ENCODE peak calls at places on chromosome 6, in five cellular contexts. One of them, this sample, is unnamed.

GRCh38 chr6:39416728-39417127 is 94.2 kb upstream of the KCNK16 start:
- DNase-seq in D721Med: no peak
- DNase-seq in astrocyte of the cerebellum: peak; percentile 51
- DNase-seq in HS-27A: no peak
- DNase-seq in heart right ventricle: no peak
- DNase-seq in this sample: no peak

GRCh38 chr6:2449572-2449940 is 204.2 kb upstream of the GMDS start:
- DNase-seq in astrocyte of the cerebellum: no peak
- DNase-seq in D721Med: no peak
- DNase-seq in heart right ventricle: no peak
- DNase-seq in HS-27A: no peak
- DNase-seq in this sample: no peak

GRCh38 chr6:5401845-5402738 is 140.8 kb downstream of the FARS2 start:
- DNase-seq in astrocyte of the cerebellum: no peak
- DNase-seq in heart right ventricle: no peak
- DNase-seq in HS-27A: no peak
- DNase-seq in D721Med: no peak
- DNase-seq in this sample: no peak

GRCh38 chr6:37145443-37145842 is 24.5 kb upstream of the PIM1 start:
- DNase-seq in D721Med: no peak
- DNase-seq in heart right ventricle: no peak
- DNase-seq in HS-27A: no peak
- DNase-seq in astrocyte of the cerebellum: no peak
- DNase-seq in this sample: no peak

GRCh38 chr6:34246563-34247391 is 2.0 kb downstream of the SMIM29 start:
- DNase-seq in HS-27A: no peak
- DNase-seq in astrocyte of the cerebellum: no peak
- DNase-seq in heart right ventricle: peak; percentile 51
- DNase-seq in D721Med: no peak
- DNase-seq in this sample: no peak

GRCh38 chr6:87115402-87116135 is 20.7 kb upstream of the CGA start:
- DNase-seq in heart right ventricle: no peak
- DNase-seq in astrocyte of the cerebellum: no peak
- DNase-seq in HS-27A: no peak
- DNase-seq in D721Med: no peak
- DNase-seq in this sample: no peak

GRCh38 chr6:168198302-168199180 is 119.5 kb upstream of the FRMD1 start:
- DNase-seq in HS-27A: no peak
- DNase-seq in D721Med: no peak
- DNase-seq in heart right ventricle: no peak
- DNase-seq in astrocyte of the cerebellum: no peak
- DNase-seq in this sample: no peak

GRCh38 chr6:44956426-44956825 is 371.7 kb upstream of the RUNX2 start:
- DNase-seq in D721Med: no peak
- DNase-seq in heart right ventricle: no peak
- DNase-seq in astrocyte of the cerebellum: no peak
- DNase-seq in HS-27A: peak; percentile 14
- DNase-seq in this sample: no peak

GRCh38 chr6:148395583-148396101 is 53.0 kb downstream of the SASH1 start:
- DNase-seq in D721Med: no peak
- DNase-seq in astrocyte of the cerebellum: no peak
- DNase-seq in HS-27A: no peak
- DNase-seq in heart right ventricle: no peak
- DNase-seq in this sample: no peak

GRCh38 chr6:108872001-108872974 is 24.1 kb downstream of the ARMC2 start:
- DNase-seq in D721Med: no peak
- DNase-seq in HS-27A: no peak
- DNase-seq in astrocyte of the cerebellum: no peak
- DNase-seq in heart right ventricle: no peak
- DNase-seq in this sample: no peak

GRCh38 chr6:26329763-26330511 is 35.1 kb upstream of the BTN3A2 start:
- DNase-seq in D721Med: no peak
- DNase-seq in astrocyte of the cerebellum: no peak
- DNase-seq in HS-27A: no peak
- DNase-seq in heart right ventricle: no peak
- DNase-seq in this sample: no peak

GRCh38 chr6:150290429-150290828 is 78.4 kb upstream of the IYD start:
- DNase-seq in heart right ventricle: no peak
- DNase-seq in D721Med: no peak
- DNase-seq in HS-27A: no peak
- DNase-seq in astrocyte of the cerebellum: no peak
- DNase-seq in this sample: no peak

GRCh38 chr6:25962368-25963127 is at the start of gene TRIM38:
- DNase-seq in heart right ventricle: no peak
- DNase-seq in astrocyte of the cerebellum: peak; percentile 19
- DNase-seq in D721Med: no peak
- DNase-seq in HS-27A: peak; percentile 75
- DNase-seq in this sample: no peak

GRCh38 chr6:4585682-4586468 is 190.3 kb upstream of the CDYL start:
- DNase-seq in astrocyte of the cerebellum: no peak
- DNase-seq in HS-27A: no peak
- DNase-seq in heart right ventricle: no peak
- DNase-seq in D721Med: no peak
- DNase-seq in this sample: no peak

GRCh38 chr6:18501313-18502013 is 114.3 kb downstream of the RNF144B start:
- DNase-seq in HS-27A: no peak
- DNase-seq in astrocyte of the cerebellum: peak; percentile 42
- DNase-seq in D721Med: no peak
- DNase-seq in heart right ventricle: peak; percentile 46
- DNase-seq in this sample: no peak

GRCh38 chr6:143337201-143337949 is 113.1 kb downstream of the ADAT2 start:
- DNase-seq in astrocyte of the cerebellum: no peak
- DNase-seq in HS-27A: no peak
- DNase-seq in D721Med: no peak
- DNase-seq in heart right ventricle: peak; percentile 52
- DNase-seq in this sample: peak; percentile 23

GRCh38 chr6:10947966-10948365 is 61.1 kb downstream of the SYCP2L start:
- DNase-seq in heart right ventricle: no peak
- DNase-seq in HS-27A: no peak
- DNase-seq in astrocyte of the cerebellum: no peak
- DNase-seq in D721Med: no peak
- DNase-seq in this sample: no peak

GRCh38 chr6:150195996-150196417 is 53.2 kb downstream of the PPP1R14C start:
- DNase-seq in astrocyte of the cerebellum: no peak
- DNase-seq in heart right ventricle: no peak
- DNase-seq in D721Med: no peak
- DNase-seq in HS-27A: no peak
- DNase-seq in this sample: no peak